ENCODE peak calls at places on chromosomes 13 and 19, in ten cellular contexts. One of them, this sample, is unnamed.

GRCh38 chr19:45809643-45810159 is 5.4 kb downstream of the RSPH6A start:
- DNase-seq in body of pancreas: no peak
- DNase-seq in AG04449: peak; percentile 23
- DNase-seq in OCI-LY7: peak; percentile 54
- DNase-seq in HFF-Myc: peak; percentile 92
- DNase-seq in heart left ventricle: no peak
- DNase-seq in dorsolateral prefrontal cortex: no peak
- DNase-seq in tibial nerve: no peak
- DNase-seq in IMR-90: peak; percentile 83
- DNase-seq in choroid plexus epithelial cell: peak; percentile 85
- DNase-seq in this sample: peak; percentile 74

GRCh38 chr13:81929988-81930387 is 1589.1 kb upstream of the SPRY2 start:
- DNase-seq in body of pancreas: no peak
- DNase-seq in AG04449: no peak
- DNase-seq in OCI-LY7: no peak
- DNase-seq in HFF-Myc: no peak
- DNase-seq in heart left ventricle: no peak
- DNase-seq in dorsolateral prefrontal cortex: no peak
- DNase-seq in tibial nerve: no peak
- DNase-seq in IMR-90: no peak
- DNase-seq in choroid plexus epithelial cell: peak; percentile 71
- DNase-seq in this sample: peak; percentile 1

GRCh38 chr13:30739646-30740642 is 4.6 kb downstream of the ALOX5AP start:
- DNase-seq in body of pancreas: no peak
- DNase-seq in AG04449: no peak
- DNase-seq in OCI-LY7: peak; percentile 5
- DNase-seq in HFF-Myc: peak; percentile 15
- DNase-seq in heart left ventricle: no peak
- DNase-seq in dorsolateral prefrontal cortex: no peak
- DNase-seq in tibial nerve: no peak
- DNase-seq in IMR-90: peak; percentile 95
- DNase-seq in choroid plexus epithelial cell: peak; percentile 83
- DNase-seq in this sample: peak; percentile 76

GRCh38 chr13:65789815-65790214 is 1440.3 kb downstream of the PCDH9 start:
- DNase-seq in body of pancreas: no peak
- DNase-seq in AG04449: peak; percentile 2
- DNase-seq in OCI-LY7: no peak
- DNase-seq in HFF-Myc: no peak
- DNase-seq in heart left ventricle: no peak
- DNase-seq in dorsolateral prefrontal cortex: no peak
- DNase-seq in tibial nerve: no peak
- DNase-seq in IMR-90: peak; percentile 59
- DNase-seq in choroid plexus epithelial cell: peak; percentile 71
- DNase-seq in this sample: peak; percentile 17

GRCh38 chr13:46179576-46180368 is 2.2 kb downstream of the LCP1 start:
- DNase-seq in body of pancreas: no peak
- DNase-seq in AG04449: no peak
- DNase-seq in OCI-LY7: peak; percentile 72
- DNase-seq in HFF-Myc: no peak
- DNase-seq in heart left ventricle: peak; percentile 62
- DNase-seq in dorsolateral prefrontal cortex: no peak
- DNase-seq in tibial nerve: peak; percentile 48
- DNase-seq in IMR-90: no peak
- DNase-seq in choroid plexus epithelial cell: no peak
- DNase-seq in this sample: no peak

GRCh38 chr19:47699360-47699917 is 13.8 kb upstream of the EHD2 start:
- DNase-seq in body of pancreas: peak; percentile 61
- DNase-seq in AG04449: no peak
- DNase-seq in OCI-LY7: peak; percentile 60
- DNase-seq in HFF-Myc: no peak
- DNase-seq in heart left ventricle: peak; percentile 66
- DNase-seq in dorsolateral prefrontal cortex: no peak
- DNase-seq in tibial nerve: no peak
- DNase-seq in IMR-90: peak; percentile 34
- DNase-seq in choroid plexus epithelial cell: peak; percentile 56
- DNase-seq in this sample: no peak

GRCh38 chr13:34623331-34623730 is 318.7 kb upstream of the NBEA start:
- DNase-seq in body of pancreas: no peak
- DNase-seq in AG04449: no peak
- DNase-seq in OCI-LY7: no peak
- DNase-seq in HFF-Myc: no peak
- DNase-seq in heart left ventricle: no peak
- DNase-seq in dorsolateral prefrontal cortex: no peak
- DNase-seq in tibial nerve: no peak
- DNase-seq in IMR-90: no peak
- DNase-seq in choroid plexus epithelial cell: no peak
- DNase-seq in this sample: no peak

GRCh38 chr13:98658131-98658530 is 81.2 kb upstream of the STK24 start:
- DNase-seq in body of pancreas: no peak
- DNase-seq in AG04449: no peak
- DNase-seq in OCI-LY7: no peak
- DNase-seq in HFF-Myc: no peak
- DNase-seq in heart left ventricle: no peak
- DNase-seq in dorsolateral prefrontal cortex: no peak
- DNase-seq in tibial nerve: no peak
- DNase-seq in IMR-90: no peak
- DNase-seq in choroid plexus epithelial cell: no peak
- DNase-seq in this sample: peak; percentile 14

GRCh38 chr13:109160887-109161669 is 531.7 kb downstream of the MYO16 start:
- DNase-seq in body of pancreas: no peak
- DNase-seq in AG04449: no peak
- DNase-seq in OCI-LY7: no peak
- DNase-seq in HFF-Myc: no peak
- DNase-seq in heart left ventricle: no peak
- DNase-seq in dorsolateral prefrontal cortex: no peak
- DNase-seq in tibial nerve: no peak
- DNase-seq in IMR-90: no peak
- DNase-seq in choroid plexus epithelial cell: no peak
- DNase-seq in this sample: peak; percentile 10

GRCh38 chr13:22193070-22193469 is 522.2 kb downstream of the FGF9 start:
- DNase-seq in body of pancreas: no peak
- DNase-seq in AG04449: no peak
- DNase-seq in OCI-LY7: no peak
- DNase-seq in HFF-Myc: no peak
- DNase-seq in heart left ventricle: no peak
- DNase-seq in dorsolateral prefrontal cortex: no peak
- DNase-seq in tibial nerve: no peak
- DNase-seq in IMR-90: no peak
- DNase-seq in choroid plexus epithelial cell: no peak
- DNase-seq in this sample: no peak

GRCh38 chr19:20478936-20479335 is 86.6 kb downstream of the ZNF737 start:
- DNase-seq in body of pancreas: no peak
- DNase-seq in AG04449: no peak
- DNase-seq in OCI-LY7: no peak
- DNase-seq in HFF-Myc: no peak
- DNase-seq in heart left ventricle: no peak
- DNase-seq in dorsolateral prefrontal cortex: no peak
- DNase-seq in tibial nerve: no peak
- DNase-seq in IMR-90: no peak
- DNase-seq in choroid plexus epithelial cell: no peak
- DNase-seq in this sample: no peak

GRCh38 chr19:49133621-49134454 is 14.5 kb downstream of the PPFIA3 start:
- DNase-seq in body of pancreas: peak; percentile 75
- DNase-seq in AG04449: no peak
- DNase-seq in OCI-LY7: peak; percentile 48
- DNase-seq in HFF-Myc: no peak
- DNase-seq in heart left ventricle: peak; percentile 86
- DNase-seq in dorsolateral prefrontal cortex: no peak
- DNase-seq in tibial nerve: no peak
- DNase-seq in IMR-90: peak; percentile 70
- DNase-seq in choroid plexus epithelial cell: peak; percentile 57
- DNase-seq in this sample: peak; percentile 65

GRCh38 chr19:18330865-18331264 is 8.0 kb upstream of the LSM4 start:
- DNase-seq in body of pancreas: no peak
- DNase-seq in AG04449: no peak
- DNase-seq in OCI-LY7: no peak
- DNase-seq in HFF-Myc: no peak
- DNase-seq in heart left ventricle: no peak
- DNase-seq in dorsolateral prefrontal cortex: no peak
- DNase-seq in tibial nerve: no peak
- DNase-seq in IMR-90: no peak
- DNase-seq in choroid plexus epithelial cell: no peak
- DNase-seq in this sample: no peak

GRCh38 chr19:18332917-18333530 is 7.4 kb upstream of the PGPEP1 start:
- DNase-seq in body of pancreas: no peak
- DNase-seq in AG04449: no peak
- DNase-seq in OCI-LY7: no peak
- DNase-seq in HFF-Myc: no peak
- DNase-seq in heart left ventricle: no peak
- DNase-seq in dorsolateral prefrontal cortex: no peak
- DNase-seq in tibial nerve: no peak
- DNase-seq in IMR-90: no peak
- DNase-seq in choroid plexus epithelial cell: no peak
- DNase-seq in this sample: no peak

GRCh38 chr19:18326772-18327171 is 3.9 kb upstream of the LSM4 start:
- DNase-seq in body of pancreas: no peak
- DNase-seq in AG04449: no peak
- DNase-seq in OCI-LY7: no peak
- DNase-seq in HFF-Myc: no peak
- DNase-seq in heart left ventricle: no peak
- DNase-seq in dorsolateral prefrontal cortex: no peak
- DNase-seq in tibial nerve: no peak
- DNase-seq in IMR-90: no peak
- DNase-seq in choroid plexus epithelial cell: no peak
- DNase-seq in this sample: no peak

GRCh38 chr19:18329035-18329376 is 6.1 kb upstream of the LSM4 start:
- DNase-seq in body of pancreas: no peak
- DNase-seq in AG04449: no peak
- DNase-seq in OCI-LY7: no peak
- DNase-seq in HFF-Myc: no peak
- DNase-seq in heart left ventricle: no peak
- DNase-seq in dorsolateral prefrontal cortex: no peak
- DNase-seq in tibial nerve: no peak
- DNase-seq in IMR-90: no peak
- DNase-seq in choroid plexus epithelial cell: no peak
- DNase-seq in this sample: no peak

DNA sequence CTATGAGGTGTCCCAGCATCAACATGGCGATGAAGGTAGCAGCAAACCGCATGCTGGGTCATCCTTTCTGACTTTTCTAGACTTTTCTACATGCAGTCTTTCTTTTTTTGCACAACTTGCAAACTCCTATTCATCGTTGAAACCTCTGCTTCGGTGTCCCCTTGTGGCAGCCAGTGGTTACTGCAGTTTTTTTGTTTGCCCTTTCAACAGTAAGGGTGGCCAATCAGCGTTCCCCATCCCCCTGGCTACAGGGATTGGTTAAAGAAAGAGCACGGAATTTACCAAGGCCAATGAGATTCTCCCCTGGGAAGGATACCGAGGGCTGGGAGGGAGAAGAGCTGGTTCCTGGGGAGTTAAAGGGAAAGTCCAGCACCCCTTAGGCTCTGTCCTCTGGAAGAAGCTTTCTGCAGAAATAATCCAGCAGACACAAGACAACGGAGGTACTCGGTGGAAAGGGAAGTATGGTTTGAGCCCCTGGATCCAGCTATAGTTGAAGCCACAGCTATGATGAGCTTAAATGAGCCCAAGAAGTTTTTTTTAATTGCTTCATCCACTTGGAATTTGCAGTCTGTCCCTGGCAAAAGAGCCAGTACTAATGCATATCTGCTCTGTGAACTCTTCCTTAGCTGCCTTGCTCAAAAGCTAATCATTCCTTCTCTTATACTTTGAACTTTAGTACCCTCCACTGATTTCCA is 5.6 kb upstream of the LSM4 start:
- DNase-seq in body of pancreas: peak; percentile 94
- DNase-seq in AG04449: peak; percentile 87
- DNase-seq in OCI-LY7: peak; percentile 94
- DNase-seq in HFF-Myc: peak; percentile 97
- DNase-seq in heart left ventricle: peak; percentile 91
- DNase-seq in dorsolateral prefrontal cortex: peak; percentile 89
- DNase-seq in tibial nerve: peak; percentile 99
- DNase-seq in IMR-90: peak; percentile 97
- DNase-seq in choroid plexus epithelial cell: peak; percentile 99
- DNase-seq in this sample: peak; percentile 99
- H3K4me3 ChIP-seq in body of pancreas: no peak overlapping the region
- H3K4me3 ChIP-seq in AG04449: peak overlapping the region; percentile 46
- H3K4me3 ChIP-seq in OCI-LY7: peak overlapping the region; percentile 56
- H3K4me3 ChIP-seq in HFF-Myc: peak overlapping the region; percentile 29
- H3K4me3 ChIP-seq in heart left ventricle: peak overlapping the region; percentile 16
- H3K4me3 ChIP-seq in dorsolateral prefrontal cortex: peak overlapping the region; percentile 22
- H3K4me3 ChIP-seq in tibial nerve: peak overlapping the region; percentile 36
- H3K4me3 ChIP-seq in IMR-90: peak overlapping the region; percentile 35
- H3K4me3 ChIP-seq in choroid plexus epithelial cell: peak overlapping the region; percentile 38
- H3K4me3 ChIP-seq in this sample: peak overlapping the region; percentile 33

GRCh38 chr19:14113762-14114414 is 3.7 kb downstream of the PRKACA start:
- DNase-seq in body of pancreas: peak; percentile 62
- DNase-seq in AG04449: no peak
- DNase-seq in OCI-LY7: peak; percentile 31
- DNase-seq in HFF-Myc: no peak
- DNase-seq in heart left ventricle: peak; percentile 72
- DNase-seq in dorsolateral prefrontal cortex: no peak
- DNase-seq in tibial nerve: no peak
- DNase-seq in IMR-90: no peak
- DNase-seq in choroid plexus epithelial cell: no peak
- DNase-seq in this sample: no peak
- TF ChIP-seq CTCF in body of pancreas: peak; percentile 13
- TF ChIP-seq CTCF in AG04449: no peak
- TF ChIP-seq CTCF in OCI-LY7: peak; percentile 74
- TF ChIP-seq CTCF in HFF-Myc: peak; percentile 40
- TF ChIP-seq CTCF in heart left ventricle: peak; percentile 27
- TF ChIP-seq CTCF in dorsolateral prefrontal cortex: no peak
- TF ChIP-seq CTCF in tibial nerve: no peak
- TF ChIP-seq CTCF in IMR-90: peak; percentile 36
- TF ChIP-seq CTCF in choroid plexus epithelial cell: peak; percentile 42
- TF ChIP-seq CTCF in this sample: peak; percentile 25

DNA sequence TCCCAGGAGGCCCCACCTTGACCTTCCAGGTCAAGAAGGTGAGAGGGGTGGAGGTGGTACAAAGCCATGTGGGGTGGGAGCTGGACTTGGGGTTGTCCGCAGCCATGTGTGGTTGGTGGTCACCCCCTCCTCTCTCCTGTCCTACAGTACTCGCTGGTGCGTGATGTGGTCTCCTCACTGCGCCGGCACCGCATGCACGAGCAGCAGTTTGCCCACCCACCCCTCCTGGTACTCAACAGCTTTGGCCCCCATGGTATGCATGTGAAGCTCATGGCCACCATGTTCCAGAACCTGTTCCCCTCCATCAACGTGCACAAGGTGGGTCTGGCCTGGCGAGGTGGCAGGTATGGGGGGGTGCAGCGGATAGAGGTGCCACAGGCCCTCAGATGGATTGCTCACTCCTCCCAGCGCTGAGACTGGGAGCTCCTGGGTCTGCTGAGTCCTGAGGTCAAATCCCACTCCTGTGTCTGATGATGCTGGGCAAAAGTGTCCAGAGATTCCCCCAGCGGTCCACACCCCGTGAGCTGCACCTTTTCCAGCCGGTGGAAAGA is 1.7 kb downstream of the PPAN start:
- DNase-seq in body of pancreas: no peak
- DNase-seq in AG04449: no peak
- DNase-seq in OCI-LY7: no peak
- DNase-seq in HFF-Myc: no peak
- DNase-seq in heart left ventricle: no peak
- DNase-seq in dorsolateral prefrontal cortex: no peak
- DNase-seq in tibial nerve: no peak
- DNase-seq in IMR-90: no peak
- DNase-seq in choroid plexus epithelial cell: no peak
- DNase-seq in this sample: no peak
- H3K4me3 ChIP-seq in body of pancreas: no peak overlapping the region
- H3K4me3 ChIP-seq in AG04449: no peak overlapping the region
- H3K4me3 ChIP-seq in OCI-LY7: peak overlapping the region; percentile 99
- H3K4me3 ChIP-seq in HFF-Myc: peak overlapping the region; percentile 92
- H3K4me3 ChIP-seq in heart left ventricle: no peak overlapping the region
- H3K4me3 ChIP-seq in dorsolateral prefrontal cortex: no peak overlapping the region
- H3K4me3 ChIP-seq in tibial nerve: no peak overlapping the region
- H3K4me3 ChIP-seq in IMR-90: no peak overlapping the region
- H3K4me3 ChIP-seq in choroid plexus epithelial cell: no peak overlapping the region
- H3K4me3 ChIP-seq in this sample: no peak overlapping the region

GRCh38 chr13:96003304-96003703 is 49.9 kb downstream of the UGGT2 start:
- DNase-seq in body of pancreas: no peak
- DNase-seq in AG04449: no peak
- DNase-seq in OCI-LY7: no peak
- DNase-seq in HFF-Myc: no peak
- DNase-seq in heart left ventricle: no peak
- DNase-seq in dorsolateral prefrontal cortex: no peak
- DNase-seq in tibial nerve: no peak
- DNase-seq in IMR-90: no peak
- DNase-seq in choroid plexus epithelial cell: peak; percentile 41
- DNase-seq in this sample: peak; percentile 29
- TF ChIP-seq CTCF in body of pancreas: no peak
- TF ChIP-seq CTCF in AG04449: no peak
- TF ChIP-seq CTCF in OCI-LY7: no peak
- TF ChIP-seq CTCF in HFF-Myc: no peak
- TF ChIP-seq CTCF in heart left ventricle: no peak
- TF ChIP-seq CTCF in dorsolateral prefrontal cortex: no peak
- TF ChIP-seq CTCF in tibial nerve: no peak
- TF ChIP-seq CTCF in IMR-90: no peak
- TF ChIP-seq CTCF in choroid plexus epithelial cell: peak; percentile 30
- TF ChIP-seq CTCF in this sample: peak; percentile 17

This sample was measured in cardiac fibroblast.